ENCODE peak calls at places on chromosomes 5 and 9, in seven cellular contexts. One of them, this sample, is unnamed.

GRCh38 chr5:180540050-180540694 is 46.0 kb downstream of the CNOT6 start:
- DNase-seq in effector memory CD4-positive, alpha-beta T cell: no peak
- DNase-seq in mammary epithelial cell: no peak
- DNase-seq in CD8-positive, alpha-beta memory T cell: no peak
- DNase-seq in prostate gland: no peak
- DNase-seq in small intestine: no peak
- DNase-seq in GM23248: no peak
- DNase-seq in this sample: no peak

GRCh38 chr5:1659100-1660036 is 135.6 kb upstream of the LPCAT1 start:
- DNase-seq in CD8-positive, alpha-beta memory T cell: no peak
- DNase-seq in GM23248: no peak
- DNase-seq in effector memory CD4-positive, alpha-beta T cell: no peak
- DNase-seq in prostate gland: no peak
- DNase-seq in mammary epithelial cell: no peak
- DNase-seq in small intestine: no peak
- DNase-seq in this sample: no peak

GRCh38 chr9:77534376-77535057 is 113.6 kb downstream of the GNA14 start:
- DNase-seq in GM23248: no peak
- DNase-seq in CD8-positive, alpha-beta memory T cell: no peak
- DNase-seq in effector memory CD4-positive, alpha-beta T cell: no peak
- DNase-seq in prostate gland: no peak
- DNase-seq in mammary epithelial cell: no peak
- DNase-seq in small intestine: no peak
- DNase-seq in this sample: no peak

GRCh38 chr5:125140855-125141254 is 394.4 kb upstream of the ZNF608 start:
- DNase-seq in CD8-positive, alpha-beta memory T cell: no peak
- DNase-seq in GM23248: peak; percentile 90
- DNase-seq in prostate gland: no peak
- DNase-seq in mammary epithelial cell: no peak
- DNase-seq in effector memory CD4-positive, alpha-beta T cell: no peak
- DNase-seq in small intestine: peak; percentile 24
- DNase-seq in this sample: peak; percentile 74

GRCh38 chr9:107176701-107177100 is 106.4 kb upstream of the RAD23B start:
- DNase-seq in GM23248: peak; percentile 84
- DNase-seq in CD8-positive, alpha-beta memory T cell: no peak
- DNase-seq in prostate gland: no peak
- DNase-seq in small intestine: no peak
- DNase-seq in effector memory CD4-positive, alpha-beta T cell: no peak
- DNase-seq in mammary epithelial cell: no peak
- DNase-seq in this sample: peak; percentile 31

GRCh38 chr5:156004754-156005153 is 322.2 kb upstream of the SGCD start:
- DNase-seq in prostate gland: no peak
- DNase-seq in small intestine: no peak
- DNase-seq in GM23248: no peak
- DNase-seq in mammary epithelial cell: no peak
- DNase-seq in effector memory CD4-positive, alpha-beta T cell: no peak
- DNase-seq in CD8-positive, alpha-beta memory T cell: no peak
- DNase-seq in this sample: no peak

GRCh38 chr9:105912868-105913516 is 218.7 kb downstream of the TMEM38B start:
- DNase-seq in prostate gland: peak; percentile 68
- DNase-seq in mammary epithelial cell: peak; percentile 85
- DNase-seq in small intestine: no peak
- DNase-seq in GM23248: no peak
- DNase-seq in effector memory CD4-positive, alpha-beta T cell: no peak
- DNase-seq in CD8-positive, alpha-beta memory T cell: no peak
- DNase-seq in this sample: peak; percentile 40

GRCh38 chr5:161027763-161028162 is 175.8 kb upstream of the ATP10B start:
- DNase-seq in GM23248: no peak
- DNase-seq in CD8-positive, alpha-beta memory T cell: no peak
- DNase-seq in small intestine: no peak
- DNase-seq in prostate gland: no peak
- DNase-seq in mammary epithelial cell: no peak
- DNase-seq in effector memory CD4-positive, alpha-beta T cell: no peak
- DNase-seq in this sample: no peak

GRCh38 chr5:152269533-152269932 is 135.5 kb downstream of the NMUR2 start:
- DNase-seq in GM23248: no peak
- DNase-seq in effector memory CD4-positive, alpha-beta T cell: no peak
- DNase-seq in mammary epithelial cell: no peak
- DNase-seq in CD8-positive, alpha-beta memory T cell: no peak
- DNase-seq in small intestine: no peak
- DNase-seq in prostate gland: no peak
- DNase-seq in this sample: no peak

GRCh38 chr9:136373300-136374182 is at the start of gene CARD9:
- DNase-seq in GM23248: no peak
- DNase-seq in CD8-positive, alpha-beta memory T cell: no peak
- DNase-seq in effector memory CD4-positive, alpha-beta T cell: no peak
- DNase-seq in prostate gland: no peak
- DNase-seq in mammary epithelial cell: no peak
- DNase-seq in small intestine: no peak
- DNase-seq in this sample: no peak

GRCh38 chr5:28779161-28779754 is 1740.9 kb upstream of the CDH9 start:
- DNase-seq in mammary epithelial cell: peak; percentile 1
- DNase-seq in small intestine: no peak
- DNase-seq in CD8-positive, alpha-beta memory T cell: no peak
- DNase-seq in prostate gland: no peak
- DNase-seq in GM23248: no peak
- DNase-seq in effector memory CD4-positive, alpha-beta T cell: no peak
- DNase-seq in this sample: peak; percentile 13

GRCh38 chr5:59648038-59648831 is 245.3 kb downstream of the PDE4D start:
- DNase-seq in small intestine: no peak
- DNase-seq in effector memory CD4-positive, alpha-beta T cell: no peak
- DNase-seq in CD8-positive, alpha-beta memory T cell: no peak
- DNase-seq in prostate gland: no peak
- DNase-seq in mammary epithelial cell: no peak
- DNase-seq in GM23248: no peak
- DNase-seq in this sample: no peak

GRCh38 chr5:88833371-88834107 is 49.4 kb downstream of the MEF2C start:
- DNase-seq in mammary epithelial cell: no peak
- DNase-seq in prostate gland: no peak
- DNase-seq in small intestine: no peak
- DNase-seq in CD8-positive, alpha-beta memory T cell: no peak
- DNase-seq in effector memory CD4-positive, alpha-beta T cell: no peak
- DNase-seq in GM23248: peak; percentile 89
- DNase-seq in this sample: peak; percentile 19

GRCh38 chr9:125648294-125648693 is 58.7 kb downstream of the MAPKAP1 start:
- DNase-seq in effector memory CD4-positive, alpha-beta T cell: no peak
- DNase-seq in GM23248: no peak
- DNase-seq in prostate gland: no peak
- DNase-seq in mammary epithelial cell: no peak
- DNase-seq in CD8-positive, alpha-beta memory T cell: no peak
- DNase-seq in small intestine: no peak
- DNase-seq in this sample: no peak

GRCh38 chr5:6358434-6358820 is 19.9 kb downstream of the MED10 start:
- DNase-seq in GM23248: no peak
- DNase-seq in CD8-positive, alpha-beta memory T cell: no peak
- DNase-seq in mammary epithelial cell: no peak
- DNase-seq in prostate gland: no peak
- DNase-seq in effector memory CD4-positive, alpha-beta T cell: no peak
- DNase-seq in small intestine: no peak
- DNase-seq in this sample: no peak

GRCh38 chr5:116766470-116766947 is 191.9 kb upstream of the SEMA6A start:
- DNase-seq in prostate gland: no peak
- DNase-seq in CD8-positive, alpha-beta memory T cell: no peak
- DNase-seq in GM23248: peak; percentile 26
- DNase-seq in mammary epithelial cell: peak; percentile 98
- DNase-seq in effector memory CD4-positive, alpha-beta T cell: no peak
- DNase-seq in small intestine: no peak
- DNase-seq in this sample: peak; percentile 73

GRCh38 chr9:107218834-107219485 is 64.1 kb upstream of the RAD23B start:
- DNase-seq in CD8-positive, alpha-beta memory T cell: no peak
- DNase-seq in small intestine: no peak
- DNase-seq in GM23248: no peak
- DNase-seq in mammary epithelial cell: no peak
- DNase-seq in effector memory CD4-positive, alpha-beta T cell: no peak
- DNase-seq in prostate gland: no peak
- DNase-seq in this sample: no peak

GRCh38 chr5:102542064-102542463 is 43.3 kb upstream of the SLCO6A1 start:
- DNase-seq in CD8-positive, alpha-beta memory T cell: no peak
- DNase-seq in mammary epithelial cell: no peak
- DNase-seq in small intestine: no peak
- DNase-seq in effector memory CD4-positive, alpha-beta T cell: no peak
- DNase-seq in prostate gland: no peak
- DNase-seq in GM23248: no peak
- DNase-seq in this sample: no peak

GRCh38 chr9:135802876-135803419 is 101.0 kb downstream of the KCNT1 start:
- DNase-seq in small intestine: no peak
- DNase-seq in GM23248: no peak
- DNase-seq in mammary epithelial cell: peak; percentile 2
- DNase-seq in prostate gland: no peak
- DNase-seq in effector memory CD4-positive, alpha-beta T cell: no peak
- DNase-seq in CD8-positive, alpha-beta memory T cell: no peak
- DNase-seq in this sample: no peak

GRCh38 chr9:126617740-126618133 is 4.0 kb downstream of the LMX1B start:
- DNase-seq in small intestine: no peak
- DNase-seq in GM23248: no peak
- DNase-seq in CD8-positive, alpha-beta memory T cell: no peak
- DNase-seq in mammary epithelial cell: no peak
- DNase-seq in prostate gland: no peak
- DNase-seq in effector memory CD4-positive, alpha-beta T cell: no peak
- DNase-seq in this sample: no peak

GRCh38 chr5:124697482-124697881 is 49.0 kb downstream of the ZNF608 start:
- DNase-seq in effector memory CD4-positive, alpha-beta T cell: no peak
- DNase-seq in CD8-positive, alpha-beta memory T cell: no peak
- DNase-seq in small intestine: no peak
- DNase-seq in GM23248: no peak
- DNase-seq in prostate gland: no peak
- DNase-seq in mammary epithelial cell: no peak
- DNase-seq in this sample: no peak

GRCh38 chr5:147290261-147290660 is 55.4 kb downstream of the STK32A start:
- DNase-seq in mammary epithelial cell: no peak
- DNase-seq in prostate gland: no peak
- DNase-seq in small intestine: peak; percentile 7
- DNase-seq in GM23248: no peak
- DNase-seq in CD8-positive, alpha-beta memory T cell: no peak
- DNase-seq in effector memory CD4-positive, alpha-beta T cell: no peak
- DNase-seq in this sample: no peak

GRCh38 chr5:159100928-159101646 is 1.4 kb upstream of the EBF1 start:
- DNase-seq in effector memory CD4-positive, alpha-beta T cell: no peak
- DNase-seq in GM23248: peak; percentile 67
- DNase-seq in mammary epithelial cell: no peak
- DNase-seq in CD8-positive, alpha-beta memory T cell: no peak
- DNase-seq in small intestine: no peak
- DNase-seq in prostate gland: no peak
- DNase-seq in this sample: no peak

DNA sequence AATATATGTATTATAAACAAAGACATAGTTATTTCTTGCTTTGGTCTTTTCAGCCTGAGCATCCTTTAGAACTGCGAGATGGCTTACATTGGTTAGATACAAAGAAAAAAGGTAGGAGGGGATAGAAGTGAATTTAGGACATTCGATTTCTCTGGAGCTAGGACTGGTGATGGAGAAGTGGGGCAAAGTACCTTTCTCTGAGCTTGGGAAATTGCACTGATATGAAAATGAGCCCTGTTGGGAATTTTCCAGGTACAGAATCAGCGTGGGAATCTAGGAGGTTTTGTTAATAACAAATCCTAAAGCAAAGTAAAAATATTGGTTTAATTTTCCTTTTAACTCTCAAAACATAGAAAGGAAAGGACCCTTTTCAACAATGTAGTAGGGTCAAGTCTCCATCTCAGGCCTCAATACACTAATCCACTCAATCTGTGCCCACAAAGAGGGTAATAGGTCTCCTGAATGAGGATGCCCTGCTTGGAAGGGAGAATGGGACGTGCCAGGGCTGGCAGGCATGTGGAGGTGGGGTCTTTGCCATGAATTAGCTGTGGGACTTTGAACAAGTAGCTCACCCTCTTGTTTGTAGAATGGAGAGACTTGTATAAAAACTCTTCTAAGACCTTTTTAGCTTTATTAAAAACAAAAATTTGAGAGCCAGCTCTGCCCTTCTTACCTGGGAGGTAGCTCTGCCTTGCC is 17.7 kb downstream of the SNX18 start:
- DNase-seq in small intestine: peak; percentile 54
- DNase-seq in prostate gland: no peak
- DNase-seq in mammary epithelial cell: no peak
- DNase-seq in CD8-positive, alpha-beta memory T cell: no peak
- DNase-seq in effector memory CD4-positive, alpha-beta T cell: no peak
- DNase-seq in GM23248: no peak
- DNase-seq in this sample: no peak
- H3K4me1 ChIP-seq in small intestine: peaks cover 23% of the 10 kb centered on the region
- H3K4me1 ChIP-seq in prostate gland: peaks cover 15% of the 10 kb centered on the region
- H3K4me1 ChIP-seq in mammary epithelial cell: peaks cover 11% of the 10 kb centered on the region
- H3K4me1 ChIP-seq in CD8-positive, alpha-beta memory T cell: peaks cover 11% of the 10 kb centered on the region
- H3K4me1 ChIP-seq in effector memory CD4-positive, alpha-beta T cell: no peaks in the 10 kb centered on the region
- H3K4me1 ChIP-seq in GM23248: peaks cover 58% of the 10 kb centered on the region
- H3K4me1 ChIP-seq in this sample: peaks cover 21% of the 10 kb centered on the region

GRCh38 chr9:89525673-89526374 is 27.9 kb upstream of the SEMA4D start:
- DNase-seq in GM23248: no peak
- DNase-seq in CD8-positive, alpha-beta memory T cell: no peak
- DNase-seq in prostate gland: no peak
- DNase-seq in effector memory CD4-positive, alpha-beta T cell: no peak
- DNase-seq in small intestine: peak; percentile 55
- DNase-seq in mammary epithelial cell: no peak
- DNase-seq in this sample: peak; percentile 17
- H3K4me1 ChIP-seq in GM23248: no peaks in the 10 kb centered on the region
- H3K4me1 ChIP-seq in CD8-positive, alpha-beta memory T cell: peaks cover 99% of the 10 kb centered on the region
- H3K4me1 ChIP-seq in prostate gland: no peaks in the 10 kb centered on the region
- H3K4me1 ChIP-seq in effector memory CD4-positive, alpha-beta T cell: peaks cover 87% of the 10 kb centered on the region
- H3K4me1 ChIP-seq in small intestine: peaks cover 8% of the 10 kb centered on the region
- H3K4me1 ChIP-seq in mammary epithelial cell: no peaks in the 10 kb centered on the region
- H3K4me1 ChIP-seq in this sample: peaks cover 9% of the 10 kb centered on the region

GRCh38 chr9:109971226-109971625 is 191.2 kb downstream of the PALM2AKAP2 start:
- DNase-seq in GM23248: no peak
- DNase-seq in mammary epithelial cell: peak; percentile 23
- DNase-seq in small intestine: no peak
- DNase-seq in CD8-positive, alpha-beta memory T cell: no peak
- DNase-seq in effector memory CD4-positive, alpha-beta T cell: no peak
- DNase-seq in prostate gland: no peak
- DNase-seq in this sample: no peak
- H3K4me1 ChIP-seq in GM23248: peaks cover 14% of the 10 kb centered on the region
- H3K4me1 ChIP-seq in mammary epithelial cell: peaks cover 3% of the 10 kb centered on the region
- H3K4me1 ChIP-seq in small intestine: no peaks in the 10 kb centered on the region
- H3K4me1 ChIP-seq in CD8-positive, alpha-beta memory T cell: peaks cover 39% of the 10 kb centered on the region
- H3K4me1 ChIP-seq in effector memory CD4-positive, alpha-beta T cell: peaks cover 26% of the 10 kb centered on the region
- H3K4me1 ChIP-seq in prostate gland: no peaks in the 10 kb centered on the region
- H3K4me1 ChIP-seq in this sample: no peaks in the 10 kb centered on the region

GRCh38 chr9:698276-698675 is 143.2 kb upstream of the DMRT1 start:
- DNase-seq in prostate gland: no peak
- DNase-seq in mammary epithelial cell: no peak
- DNase-seq in small intestine: no peak
- DNase-seq in CD8-positive, alpha-beta memory T cell: no peak
- DNase-seq in effector memory CD4-positive, alpha-beta T cell: no peak
- DNase-seq in GM23248: peak; percentile 86
- DNase-seq in this sample: no peak
- H3K4me1 ChIP-seq in prostate gland: peaks cover 15% of the 10 kb centered on the region
- H3K4me1 ChIP-seq in mammary epithelial cell: peaks cover 53% of the 10 kb centered on the region
- H3K4me1 ChIP-seq in small intestine: peaks cover 2% of the 10 kb centered on the region
- H3K4me1 ChIP-seq in CD8-positive, alpha-beta memory T cell: no peaks in the 10 kb centered on the region
- H3K4me1 ChIP-seq in effector memory CD4-positive, alpha-beta T cell: no peaks in the 10 kb centered on the region
- H3K4me1 ChIP-seq in GM23248: peaks cover 54% of the 10 kb centered on the region
- H3K4me1 ChIP-seq in this sample: peaks cover 38% of the 10 kb centered on the region

GRCh38 chr9:6870149-6870548 is 112.4 kb downstream of the KDM4C start:
- DNase-seq in prostate gland: no peak
- DNase-seq in CD8-positive, alpha-beta memory T cell: no peak
- DNase-seq in small intestine: no peak
- DNase-seq in mammary epithelial cell: no peak
- DNase-seq in GM23248: no peak
- DNase-seq in effector memory CD4-positive, alpha-beta T cell: no peak
- DNase-seq in this sample: no peak
- H3K4me1 ChIP-seq in prostate gland: no peaks in the 10 kb centered on the region
- H3K4me1 ChIP-seq in CD8-positive, alpha-beta memory T cell: no peaks in the 10 kb centered on the region
- H3K4me1 ChIP-seq in small intestine: no peaks in the 10 kb centered on the region
- H3K4me1 ChIP-seq in mammary epithelial cell: peaks cover 5% of the 10 kb centered on the region
- H3K4me1 ChIP-seq in GM23248: no peaks in the 10 kb centered on the region
- H3K4me1 ChIP-seq in effector memory CD4-positive, alpha-beta T cell: peaks cover 2% of the 10 kb centered on the region
- H3K4me1 ChIP-seq in this sample: peaks cover 3% of the 10 kb centered on the region

This sample was measured in hepatocyte.